ENCODE peak calls at places on chromosomes 5 and 9, in seven cellular contexts. T, Y, Z, Q, L, U and K are unnamed samples. For H3K36me3, the result is how much of the 10 kb centered on the place peaks cover.

GRCh38 chr5:117077142-117077541 is 502.5 kb upstream of the SEMA6A start:
- DNase-seq in Q (no peak), L (no peak), Y (no peak), U (no peak), T (no peak), Z (no peak), K (no peak)

GRCh38 chr9:37197158-37198033 is 77.0 kb downstream of the ZCCHC7 start:
- DNase-seq in L (no peak), U (no peak), Q (no peak), Z (no peak), T (no peak), Y (no peak), K (no peak)

GRCh38 chr5:57724836-57725235 is 242.2 kb upstream of the ACTBL2 start:
- DNase-seq in Q (no peak), T (no peak), L (no peak), Z (no peak), Y (no peak), U (no peak), K (no peak)

GRCh38 chr5:6328173-6328572 is 50.2 kb downstream of the MED10 start:
- DNase-seq in L (no peak), Q (no peak), Y (no peak), Z (no peak), U (no peak), T (no peak), K (no peak)

GRCh38 chr9:36037580-36038169 is 962 bp downstream of the RECK start:
- DNase-seq in Q (no peak), T (no peak), Y (no peak), L (no peak), U (no peak), Z (no peak), K (no peak)

GRCh38 chr5:52705720-52706119 is 82.0 kb upstream of the ITGA1 start:
- DNase-seq in Q (no peak), Y (no peak), Z (no peak), L (no peak), T (no peak), U (no peak), K (no peak)

GRCh38 chr9:8179381-8180053 is 379.9 kb upstream of the DMAC1 start:
- DNase-seq in U (no peak), T (no peak), Q (no peak), L (no peak), Z (no peak), Y (no peak), K (no peak)

GRCh38 chr9:113690055-113690740 is 185.9 kb upstream of the ZNF618 start:
- DNase-seq in Y (no peak), Q (no peak), U (no peak), Z (no peak), T (no peak), L (no peak), K (no peak)

GRCh38 chr9:133935328-133936040 is 56.6 kb downstream of the VAV2 start:
- DNase-seq in Z (no peak), Y (peak), U (peak), Q (no peak), L (no peak), T (no peak), K (peak)

DNA sequence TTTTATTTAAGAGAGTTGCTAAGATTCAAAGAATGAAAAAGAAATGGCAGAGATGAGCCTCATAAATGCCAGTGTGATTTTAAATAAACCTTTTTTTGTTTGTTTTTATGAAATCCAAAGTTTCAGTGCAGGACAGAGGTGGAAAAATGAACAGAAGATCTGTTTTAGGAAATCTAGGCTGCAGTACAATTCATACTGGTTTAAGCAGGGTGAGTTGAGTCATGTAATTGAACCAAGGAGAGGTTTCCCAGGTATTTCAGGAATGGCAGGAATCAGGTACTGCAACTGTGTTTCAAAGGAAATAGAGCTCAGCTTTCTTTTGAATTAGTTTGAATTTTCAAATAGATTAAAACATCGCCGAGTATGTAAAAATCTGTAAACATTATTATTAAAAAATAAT is 3.0 kb upstream of the ANKRD31 start:
- DNase-seq in U (no peak), L (no peak), Y (no peak), Z (no peak), Q (no peak), T (no peak), K (no peak)
- TF ChIP-seq CTCF in U (no peak), L (no peak), Y (no peak), Z (no peak), Q (no peak), T (no peak), K (no peak)

GRCh38 chr5:14471557-14471956 is 110.0 kb upstream of the OTULINL start:
- DNase-seq in Q (no peak), Z (no peak), T (no peak), Y (no peak), L (no peak), U (no peak), K (no peak)
- H3K36me3 ChIP-seq in Q (half or more), Z (half or more), T (under half), Y (under half), L (half or more), U (under half), K (under half)

GRCh38 chr5:142997586-142997985 is 227.4 kb downstream of the ARHGAP26 start:
- DNase-seq in Z (no peak), Y (no peak), T (no peak), L (no peak), Q (no peak), U (no peak), K (no peak)
- H3K27ac ChIP-seq in Z (no peak), Y (no peak), T (no peak), L (no peak), Q (no peak), U (no peak), K (no peak)

DNA sequence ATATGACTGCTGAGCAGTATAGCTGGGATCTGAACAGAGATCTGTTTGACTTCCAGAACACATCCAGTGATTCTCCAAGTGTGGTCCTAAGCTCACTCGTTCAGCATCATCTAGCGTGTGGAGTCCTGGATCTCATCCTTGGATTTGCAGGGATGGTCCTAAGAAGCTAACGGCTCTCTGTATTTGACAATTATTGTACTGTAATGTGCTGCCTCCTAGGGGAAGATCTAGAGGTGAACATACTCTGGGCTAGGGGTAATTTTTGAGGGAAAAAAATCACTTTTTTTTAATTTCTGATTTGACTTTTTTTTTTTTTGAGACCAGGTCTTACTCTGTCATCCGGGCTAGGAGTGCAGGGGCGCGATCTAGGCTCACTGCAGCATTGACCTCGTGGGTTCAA is 1.5 kb downstream of the SLC26A2 start:
- DNase-seq in U (no peak), Z (no peak), L (no peak), Y (no peak), Q (no peak), T (no peak), K (no peak)
- TF ChIP-seq CTCF in U (peak), Z (peak), L (peak), Y (peak), Q (peak), T (peak), K (no peak)